ENCODE peak calls at places on chromosomes 11 and 22, in six cellular contexts. P is C1 segment of cervical spinal cord, T is T-cell, H is HT-29, S is GM12864, B is T-helper 22 cell. V is an unnamed sample.

GRCh38 chr11:5679811-5680210 is 5.1 kb downstream of the TRIM5 start:
- DNase-seq in P (no peak), T (no peak), H (no peak), S (no peak), B (no peak), V (no peak)

GRCh38 chr22:39292561-39293074 is 26.8 kb downstream of the RPL3 start:
- DNase-seq in P (no peak), T (no peak), H (peak), S (no peak), B (no peak), V (peak)

GRCh38 chr11:131787119-131787518 is 416.7 kb downstream of the NTM start:
- DNase-seq in P (no peak), T (no peak), H (no peak), S (no peak), B (no peak), V (no peak)

GRCh38 chr11:70202898-70203748 is at the start of gene FADD:
- DNase-seq in P (peak), T (peak), H (peak), S (peak), B (peak), V (peak)

GRCh38 chr11:122343247-122343646 is 227.2 kb upstream of the BLID start:
- DNase-seq in P (no peak), T (no peak), H (no peak), S (no peak), B (no peak), V (no peak)

GRCh38 chr11:6307879-6308278 is 12.4 kb downstream of the CAVIN3 start:
- DNase-seq in P (no peak), T (no peak), H (no peak), S (no peak), B (no peak), V (no peak)

GRCh38 chr22:29780781-29781676 is 13.9 kb downstream of the UQCR10 start:
- DNase-seq in P (no peak), T (no peak), H (no peak), S (no peak), B (no peak), V (no peak)

GRCh38 chr11:47327025-47327424 is 25.5 kb downstream of the MYBPC3 start:
- DNase-seq in P (no peak), T (no peak), H (no peak), S (no peak), B (no peak), V (no peak)

GRCh38 chr11:128956401-128957203 is 13.9 kb upstream of the TP53AIP1 start:
- DNase-seq in P (no peak), T (no peak), H (peak), S (peak), B (no peak), V (peak)

GRCh38 chr22:19527321-19527721 is 3.1 kb upstream of the CLDN5 start:
- DNase-seq in P (no peak), T (no peak), H (no peak), S (no peak), B (no peak), V (no peak)

GRCh38 chr11:68601147-68601546 is 83.2 kb upstream of the GAL start:
- DNase-seq in P (no peak), T (no peak), H (no peak), S (no peak), B (no peak), V (no peak)

GRCh38 chr11:86719781-86720463 is 47.5 kb upstream of the ME3 start:
- DNase-seq in P (no peak), T (no peak), H (no peak), S (no peak), B (no peak), V (no peak)

GRCh38 chr11:12693485-12694181 is 19.4 kb downstream of the TEAD1 start:
- DNase-seq in P (no peak), T (no peak), H (peak), S (no peak), B (no peak), V (peak)

GRCh38 chr11:116605543-116605942 is 167.2 kb downstream of the BUD13 start:
- DNase-seq in P (no peak), T (no peak), H (peak), S (no peak), B (no peak), V (peak)

GRCh38 chr11:59141673-59142460 is 789 bp upstream of the FAM111A start:
- DNase-seq in P (no peak), T (no peak), H (peak), S (no peak), B (no peak), V (no peak)

GRCh38 chr11:107263865-107264563 is 193.6 kb downstream of the CWF19L2 start:
- DNase-seq in P (no peak), T (no peak), H (no peak), S (peak), B (no peak), V (no peak)

GRCh38 chr22:40541300-40541699 is 95.2 kb downstream of the MRTFA start:
- DNase-seq in P (no peak), T (no peak), H (no peak), S (peak), B (no peak), V (no peak)

GRCh38 chr22:38316340-38317236 is 645 bp downstream of the CSNK1E start:
- DNase-seq in P (peak), T (peak), H (peak), S (no peak), B (peak), V (peak)

GRCh38 chr11:122817121-122817520 is 21.2 kb upstream of the CRTAM start:
- DNase-seq in P (no peak), T (no peak), H (peak), S (no peak), B (no peak), V (no peak)

GRCh38 chr11:110100476-110101240 is 7.5 kb downstream of the ZC3H12C start:
- DNase-seq in P (no peak), T (no peak), H (no peak), S (no peak), B (no peak), V (no peak)

GRCh38 chr11:77197626-77198320 is 69.7 kb downstream of the MYO7A start:
- DNase-seq in P (no peak), T (no peak), H (no peak), S (no peak), B (no peak), V (no peak)

GRCh38 chr11:75474878-75475766 is 42.1 kb upstream of the KLHL35 start:
- DNase-seq in P (no peak), T (peak), H (no peak), S (no peak), B (peak), V (no peak)

GRCh38 chr11:106996691-106997090 is 21.6 kb downstream of the GUCY1A2 start:
- DNase-seq in P (no peak), T (no peak), H (no peak), S (no peak), B (no peak), V (no peak)

GRCh38 chr11:23021287-23021863 is 161.1 kb upstream of the CCDC179 start:
- DNase-seq in P (no peak), T (no peak), H (peak), S (no peak), B (no peak), V (peak)

GRCh38 chr11:126748097-126748756 is 252.3 kb downstream of the KIRREL3 start:
- DNase-seq in P (no peak), T (no peak), H (peak), S (no peak), B (no peak), V (peak)

GRCh38 chr11:44949160-44950035 is 1.3 kb downstream of the TP53I11 start:
- DNase-seq in P (no peak), T (no peak), H (peak), S (no peak), B (no peak), V (no peak)

GRCh38 chr11:111727431-111727830 is 38.8 kb downstream of the PPP2R1B start:
- DNase-seq in P (no peak), T (no peak), H (no peak), S (no peak), B (no peak), V (no peak)

GRCh38 chr11:47863189-47863892 is 15.2 kb upstream of the NUP160 start:
- DNase-seq in P (no peak), T (peak), H (no peak), S (peak), B (no peak), V (no peak)

V was measured in COR-L47.